ENCODE peak calls at places on chromosomes 13 and 19, in five cellular contexts. One of them, this sample, is unnamed.

GRCh38 chr13:89401209-89401810 is 1730.1 kb downstream of the SLITRK5 start:
- DNase-seq in mammary epithelial cell: peak; percentile 91
- DNase-seq in neuronal stem cell: no peak
- DNase-seq in ovary: no peak
- DNase-seq in IMR-90: peak; percentile 73
- DNase-seq in this sample: no peak

GRCh38 chr19:46840157-46840942 is 10.3 kb downstream of the AP2S1 start:
- DNase-seq in mammary epithelial cell: peak; percentile 49
- DNase-seq in neuronal stem cell: peak; percentile 71
- DNase-seq in ovary: peak; percentile 71
- DNase-seq in IMR-90: peak; percentile 70
- DNase-seq in this sample: no peak

GRCh38 chr13:67228909-67229308 is 1.2 kb downstream of the PCDH9 start:
- DNase-seq in mammary epithelial cell: no peak
- DNase-seq in neuronal stem cell: no peak
- DNase-seq in ovary: no peak
- DNase-seq in IMR-90: peak; percentile 32
- DNase-seq in this sample: no peak

GRCh38 chr13:43686557-43686956 is 100.2 kb downstream of the ENOX1 start:
- DNase-seq in mammary epithelial cell: peak; percentile 56
- DNase-seq in neuronal stem cell: no peak
- DNase-seq in ovary: no peak
- DNase-seq in IMR-90: peak; percentile 93
- DNase-seq in this sample: no peak

GRCh38 chr19:40503300-40503699 is 36.5 kb downstream of the SPTBN4 start:
- DNase-seq in mammary epithelial cell: no peak
- DNase-seq in neuronal stem cell: no peak
- DNase-seq in ovary: no peak
- DNase-seq in IMR-90: no peak
- DNase-seq in this sample: no peak

GRCh38 chr19:51469629-51470028 is 8.7 kb upstream of the CEACAM18 start:
- DNase-seq in mammary epithelial cell: no peak
- DNase-seq in neuronal stem cell: no peak
- DNase-seq in ovary: no peak
- DNase-seq in IMR-90: no peak
- DNase-seq in this sample: no peak

GRCh38 chr19:18274776-18275356 is 614 bp upstream of the IQCN start:
- DNase-seq in mammary epithelial cell: peak; percentile 86
- DNase-seq in neuronal stem cell: no peak
- DNase-seq in ovary: peak; percentile 93
- DNase-seq in IMR-90: peak; percentile 89
- DNase-seq in this sample: peak; percentile 95

GRCh38 chr13:112448621-112449544 is 72.7 kb downstream of the SPACA7 start:
- DNase-seq in mammary epithelial cell: no peak
- DNase-seq in neuronal stem cell: no peak
- DNase-seq in ovary: no peak
- DNase-seq in IMR-90: no peak
- DNase-seq in this sample: peak; percentile 12

GRCh38 chr13:63110431-63110830 is 1694.8 kb upstream of the PCDH20 start:
- DNase-seq in mammary epithelial cell: no peak
- DNase-seq in neuronal stem cell: no peak
- DNase-seq in ovary: no peak
- DNase-seq in IMR-90: peak; percentile 43
- DNase-seq in this sample: no peak

GRCh38 chr13:29855784-29856183 is 5.4 kb upstream of the UBL3 start:
- DNase-seq in mammary epithelial cell: no peak
- DNase-seq in neuronal stem cell: no peak
- DNase-seq in ovary: no peak
- DNase-seq in IMR-90: no peak
- DNase-seq in this sample: no peak

GRCh38 chr13:112450118-112450517 is 74.0 kb downstream of the SPACA7 start:
- DNase-seq in mammary epithelial cell: no peak
- DNase-seq in neuronal stem cell: no peak
- DNase-seq in ovary: no peak
- DNase-seq in IMR-90: no peak
- DNase-seq in this sample: no peak

GRCh38 chr19:29680447-29680846 is 15.2 kb downstream of the PLEKHF1 start:
- DNase-seq in mammary epithelial cell: no peak
- DNase-seq in neuronal stem cell: no peak
- DNase-seq in ovary: no peak
- DNase-seq in IMR-90: no peak
- DNase-seq in this sample: no peak

GRCh38 chr13:24923305-24923640 is 159.3 kb downstream of the RNF17 start:
- DNase-seq in mammary epithelial cell: no peak
- DNase-seq in neuronal stem cell: no peak
- DNase-seq in ovary: no peak
- DNase-seq in IMR-90: peak; percentile 75
- DNase-seq in this sample: no peak

GRCh38 chr19:14979498-14980255 is at the start of gene SLC1A6:
- DNase-seq in mammary epithelial cell: peak; percentile 21
- DNase-seq in neuronal stem cell: peak; percentile 62
- DNase-seq in ovary: no peak
- DNase-seq in IMR-90: no peak
- DNase-seq in this sample: no peak

GRCh38 chr19:29277107-29277506 is 64.2 kb upstream of the UQCRFS1 start:
- DNase-seq in mammary epithelial cell: no peak
- DNase-seq in neuronal stem cell: no peak
- DNase-seq in ovary: no peak
- DNase-seq in IMR-90: no peak
- DNase-seq in this sample: no peak

GRCh38 chr13:75256922-75257321 is 225.0 kb downstream of the TBC1D4 start:
- DNase-seq in mammary epithelial cell: peak; percentile 77
- DNase-seq in neuronal stem cell: no peak
- DNase-seq in ovary: no peak
- DNase-seq in IMR-90: no peak
- DNase-seq in this sample: no peak

GRCh38 chr13:51303063-51303552 is 36.4 kb upstream of the SERPINE3 start:
- DNase-seq in mammary epithelial cell: no peak
- DNase-seq in neuronal stem cell: peak; percentile 48
- DNase-seq in ovary: no peak
- DNase-seq in IMR-90: no peak
- DNase-seq in this sample: no peak

GRCh38 chr19:58558623-58559274 is 338 bp upstream of the UBE2M start:
- DNase-seq in mammary epithelial cell: peak; percentile 97
- DNase-seq in neuronal stem cell: peak; percentile 99
- DNase-seq in ovary: peak; percentile 100
- DNase-seq in IMR-90: peak; percentile 98
- DNase-seq in this sample: peak; percentile 99

GRCh38 chr19:3601021-3601420 is 5.7 kb downstream of the TBXA2R start:
- DNase-seq in mammary epithelial cell: no peak
- DNase-seq in neuronal stem cell: no peak
- DNase-seq in ovary: no peak
- DNase-seq in IMR-90: no peak
- DNase-seq in this sample: no peak

GRCh38 chr19:6220385-6221191 is 59.2 kb downstream of the MLLT1 start:
- DNase-seq in mammary epithelial cell: no peak
- DNase-seq in neuronal stem cell: no peak
- DNase-seq in ovary: peak; percentile 85
- DNase-seq in IMR-90: peak; percentile 64
- DNase-seq in this sample: peak; percentile 86

GRCh38 chr19:50496189-50497029 is 14.6 kb downstream of the JOSD2 start:
- DNase-seq in mammary epithelial cell: no peak
- DNase-seq in neuronal stem cell: no peak
- DNase-seq in ovary: no peak
- DNase-seq in IMR-90: no peak
- DNase-seq in this sample: no peak

GRCh38 chr19:39987596-39987995 is 9.3 kb upstream of the ZNF546 start:
- DNase-seq in mammary epithelial cell: no peak
- DNase-seq in neuronal stem cell: no peak
- DNase-seq in ovary: no peak
- DNase-seq in IMR-90: no peak
- DNase-seq in this sample: no peak

GRCh38 chr13:87877477-87877876 is 206.3 kb downstream of the SLITRK5 start:
- DNase-seq in mammary epithelial cell: no peak
- DNase-seq in neuronal stem cell: no peak
- DNase-seq in ovary: no peak
- DNase-seq in IMR-90: no peak
- DNase-seq in this sample: no peak

GRCh38 chr13:50466554-50466953 is 376.9 kb downstream of the DLEU7 start:
- DNase-seq in mammary epithelial cell: no peak
- DNase-seq in neuronal stem cell: no peak
- DNase-seq in ovary: no peak
- DNase-seq in IMR-90: no peak
- DNase-seq in this sample: no peak

GRCh38 chr19:46515879-46516350 is 20.2 kb upstream of the PNMA8B start:
- DNase-seq in mammary epithelial cell: peak; percentile 47
- DNase-seq in neuronal stem cell: no peak
- DNase-seq in ovary: no peak
- DNase-seq in IMR-90: peak; percentile 33
- DNase-seq in this sample: no peak

GRCh38 chr19:18294467-18294864 is 13.0 kb upstream of the JUND start:
- DNase-seq in mammary epithelial cell: peak; percentile 48
- DNase-seq in neuronal stem cell: no peak
- DNase-seq in ovary: peak; percentile 70
- DNase-seq in IMR-90: no peak
- DNase-seq in this sample: no peak

GRCh38 chr13:101673360-101674105 is 221.1 kb downstream of the ITGBL1 start:
- DNase-seq in mammary epithelial cell: peak; percentile 48
- DNase-seq in neuronal stem cell: no peak
- DNase-seq in ovary: no peak
- DNase-seq in IMR-90: no peak
- DNase-seq in this sample: no peak

GRCh38 chr13:74114641-74115040 is 19.6 kb downstream of the KLF12 start:
- DNase-seq in mammary epithelial cell: no peak
- DNase-seq in neuronal stem cell: no peak
- DNase-seq in ovary: no peak
- DNase-seq in IMR-90: no peak
- DNase-seq in this sample: no peak

GRCh38 chr13:74134777-74135305 is 637 bp upstream of the KLF12 start:
- DNase-seq in mammary epithelial cell: no peak
- DNase-seq in neuronal stem cell: no peak
- DNase-seq in ovary: peak; percentile 68
- DNase-seq in IMR-90: no peak
- DNase-seq in this sample: peak; percentile 84

GRCh38 chr19:49614096-49614857 is 23.3 kb downstream of the PRR12 start:
- DNase-seq in mammary epithelial cell: peak; percentile 69
- DNase-seq in neuronal stem cell: no peak
- DNase-seq in ovary: no peak
- DNase-seq in IMR-90: peak; percentile 91
- DNase-seq in this sample: no peak

GRCh38 chr13:39311619-39312018 is 273.4 kb downstream of the NHLRC3 start:
- DNase-seq in mammary epithelial cell: no peak
- DNase-seq in neuronal stem cell: no peak
- DNase-seq in ovary: no peak
- DNase-seq in IMR-90: no peak
- DNase-seq in this sample: no peak

GRCh38 chr13:36815069-36815468 is 4.0 kb upstream of the RFXAP start:
- DNase-seq in mammary epithelial cell: no peak
- DNase-seq in neuronal stem cell: no peak
- DNase-seq in ovary: no peak
- DNase-seq in IMR-90: no peak
- DNase-seq in this sample: no peak

GRCh38 chr13:104414181-104414580 is 1348.0 kb upstream of the SLC10A2 start:
- DNase-seq in mammary epithelial cell: no peak
- DNase-seq in neuronal stem cell: no peak
- DNase-seq in ovary: no peak
- DNase-seq in IMR-90: no peak
- DNase-seq in this sample: no peak

GRCh38 chr19:3075605-3076431 is 13.5 kb upstream of the TLE5 start:
- DNase-seq in mammary epithelial cell: peak; percentile 38
- DNase-seq in neuronal stem cell: no peak
- DNase-seq in ovary: peak; percentile 72
- DNase-seq in IMR-90: no peak
- DNase-seq in this sample: no peak

GRCh38 chr13:103140001-103140671 is 73.9 kb upstream of the SLC10A2 start:
- DNase-seq in mammary epithelial cell: peak; percentile 33
- DNase-seq in neuronal stem cell: no peak
- DNase-seq in ovary: no peak
- DNase-seq in IMR-90: no peak
- DNase-seq in this sample: no peak

GRCh38 chr13:64756621-64757020 is 2473.5 kb downstream of the PCDH9 start:
- DNase-seq in mammary epithelial cell: no peak
- DNase-seq in neuronal stem cell: no peak
- DNase-seq in ovary: no peak
- DNase-seq in IMR-90: no peak
- DNase-seq in this sample: no peak

DNA sequence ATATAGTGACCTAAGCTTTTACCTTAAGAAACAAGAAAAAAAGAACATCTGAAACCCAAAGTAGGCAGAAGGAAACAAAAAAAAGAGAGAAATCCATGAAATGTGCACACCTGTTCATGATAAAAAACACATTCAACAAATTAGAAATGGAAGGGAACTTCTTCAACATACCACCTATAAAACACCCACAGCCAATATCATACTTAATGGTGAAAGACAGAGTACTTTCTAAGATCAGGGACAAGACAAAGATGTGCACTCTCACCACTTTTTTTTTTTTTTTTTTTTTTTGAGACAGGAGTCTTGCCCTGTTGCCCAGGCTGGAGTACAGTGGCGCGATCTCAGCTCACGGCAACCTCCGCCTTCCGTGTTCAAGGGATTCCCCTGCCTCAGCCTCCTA is 29.2 kb downstream of the ZNF45 start:
- DNase-seq in mammary epithelial cell: no peak
- DNase-seq in neuronal stem cell: no peak
- DNase-seq in ovary: no peak
- DNase-seq in IMR-90: no peak
- DNase-seq in this sample: no peak
- H3K9me3 ChIP-seq in mammary epithelial cell: peaks cover 8% of the 10 kb centered on the region
- H3K9me3 ChIP-seq in neuronal stem cell: peaks cover 73% of the 10 kb centered on the region
- H3K9me3 ChIP-seq in ovary: peaks cover 5% of the 10 kb centered on the region
- H3K9me3 ChIP-seq in IMR-90: peaks cover 9% of the 10 kb centered on the region
- H3K9me3 ChIP-seq in this sample: peaks cover 80% of the 10 kb centered on the region

DNA sequence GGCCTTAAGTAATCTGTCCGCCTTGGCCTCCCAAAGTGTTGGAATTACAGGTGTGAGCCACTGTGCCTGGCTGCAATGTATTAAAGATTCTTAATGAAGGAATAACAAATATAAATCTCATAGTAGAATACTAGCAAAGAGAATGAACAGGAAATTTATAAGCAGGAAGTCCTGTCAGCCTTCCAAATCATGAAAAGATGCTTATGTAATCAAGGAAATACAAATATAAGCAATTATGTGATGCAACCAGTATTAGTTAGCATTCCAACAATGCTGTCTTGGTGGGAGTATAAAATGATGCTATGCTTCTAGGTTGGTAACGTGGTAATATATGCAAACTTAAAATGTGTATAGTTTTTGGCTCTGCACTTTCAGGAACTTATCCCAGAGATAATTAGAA is 133.8 kb downstream of the PDS5B start:
- DNase-seq in mammary epithelial cell: no peak
- DNase-seq in neuronal stem cell: no peak
- DNase-seq in ovary: no peak
- DNase-seq in IMR-90: peak; percentile 48
- DNase-seq in this sample: no peak
- H3K9me3 ChIP-seq in mammary epithelial cell: no peaks in the 10 kb centered on the region
- H3K9me3 ChIP-seq in neuronal stem cell: peaks cover 39% of the 10 kb centered on the region
- H3K9me3 ChIP-seq in ovary: no peaks in the 10 kb centered on the region
- H3K9me3 ChIP-seq in IMR-90: no peaks in the 10 kb centered on the region
- H3K9me3 ChIP-seq in this sample: no peaks in the 10 kb centered on the region

GRCh38 chr19:9584073-9584833 is at the start of gene ZNF121:
- DNase-seq in mammary epithelial cell: peak; percentile 77
- DNase-seq in neuronal stem cell: peak; percentile 80
- DNase-seq in ovary: peak; percentile 85
- DNase-seq in IMR-90: peak; percentile 73
- DNase-seq in this sample: peak; percentile 75

GRCh38 chr19:9580728-9581127 is 3.6 kb downstream of the ZNF121 start:
- DNase-seq in mammary epithelial cell: no peak
- DNase-seq in neuronal stem cell: no peak
- DNase-seq in ovary: no peak
- DNase-seq in IMR-90: no peak
- DNase-seq in this sample: no peak
- H3K9me3 ChIP-seq in mammary epithelial cell: peaks cover 21% of the 10 kb centered on the region
- H3K9me3 ChIP-seq in neuronal stem cell: peaks cover 75% of the 10 kb centered on the region
- H3K9me3 ChIP-seq in ovary: no peaks in the 10 kb centered on the region
- H3K9me3 ChIP-seq in IMR-90: peaks cover 23% of the 10 kb centered on the region
- H3K9me3 ChIP-seq in this sample: peaks cover 15% of the 10 kb centered on the region

GRCh38 chr19:36719687-36720556 is 32.5 kb downstream of the ZNF567 start:
- DNase-seq in mammary epithelial cell: peak; percentile 16
- DNase-seq in neuronal stem cell: no peak
- DNase-seq in ovary: no peak
- DNase-seq in IMR-90: no peak
- DNase-seq in this sample: no peak
- H3K9me3 ChIP-seq in mammary epithelial cell: peaks cover 68% of the 10 kb centered on the region
- H3K9me3 ChIP-seq in neuronal stem cell: peaks cover 92% of the 10 kb centered on the region
- H3K9me3 ChIP-seq in ovary: peaks cover 16% of the 10 kb centered on the region
- H3K9me3 ChIP-seq in IMR-90: peaks cover 59% of the 10 kb centered on the region
- H3K9me3 ChIP-seq in this sample: peaks cover 100% of the 10 kb centered on the region

This sample was measured in tibial artery.